ENCODE peak calls at places on chromosomes 16 and 17, in eight cellular contexts. H, N, D, L, J, C, Z and I are unnamed samples.

GRCh38 chr17:34434065-34434464 is 71.0 kb upstream of the CCL1 start:
- DNase-seq in D (no peak), C (no peak), H (no peak), J (no peak), Z (no peak), L (no peak), N (no peak), I (no peak)

GRCh38 chr16:4062212-4062802 is 53.9 kb downstream of the ADCY9 start:
- DNase-seq in L (no peak), H (no peak), D (no peak), J (no peak), Z (no peak), C (no peak), N (no peak), I (no peak)

GRCh38 chr17:13480877-13481276 is 120.9 kb downstream of the HS3ST3A1 start:
- DNase-seq in L (no peak), N (no peak), H (no peak), D (no peak), J (no peak), Z (no peak), C (no peak), I (no peak)

GRCh38 chr17:61454932-61455753 is 2.9 kb downstream of the TBX4 start:
- DNase-seq in L (no peak), H (no peak), C (no peak), N (no peak), D (no peak), Z (peak), J (no peak), I (no peak)

GRCh38 chr16:57732011-57732410 is 3.6 kb upstream of the KATNB1 start:
- DNase-seq in L (no peak), J (no peak), D (no peak), C (no peak), Z (no peak), H (no peak), N (no peak), I (no peak)

GRCh38 chr17:82940226-82941020 is 100.6 kb upstream of the ZNF750 start:
- DNase-seq in H (no peak), J (peak), N (peak), C (no peak), Z (no peak), L (no peak), D (no peak), I (no peak)

GRCh38 chr16:28587386-28587785 is 9.5 kb downstream of the SULT1A2 start:
- DNase-seq in L (no peak), N (no peak), H (no peak), Z (no peak), C (no peak), J (peak), D (no peak), I (no peak)

GRCh38 chr17:42744283-42744805 is 496 bp downstream of the EZH1 start:
- DNase-seq in J (peak), D (peak), Z (peak), L (no peak), H (peak), C (no peak), N (peak), I (no peak)

GRCh38 chr16:11586856-11587642 is at the start of gene LITAF:
- DNase-seq in L (no peak), C (no peak), H (peak), D (peak), Z (peak), N (peak), J (peak), I (no peak)

GRCh38 chr16:81996664-81997529 is 14.4 kb downstream of the SDR42E1 start:
- DNase-seq in N (no peak), Z (peak), H (no peak), D (no peak), J (no peak), C (no peak), L (peak), I (peak)

GRCh38 chr17:48596735-48597491 is 3.3 kb upstream of the HOXB5 start:
- DNase-seq in D (no peak), J (peak), N (no peak), Z (no peak), L (no peak), H (no peak), C (no peak), I (no peak)

GRCh38 chr17:10574324-10574723 is 24.9 kb upstream of the MYH2 start:
- DNase-seq in C (no peak), L (no peak), H (no peak), D (no peak), N (no peak), Z (no peak), J (no peak), I (no peak)

GRCh38 chr17:45223541-45224528 is 2.1 kb downstream of the FMNL1 start:
- DNase-seq in L (no peak), C (no peak), D (peak), J (no peak), H (no peak), N (peak), Z (no peak), I (no peak)

GRCh38 chr17:53032861-53033271 is 789.9 kb upstream of the KIF2B start:
- DNase-seq in D (no peak), L (peak), J (no peak), Z (no peak), C (no peak), N (no peak), H (no peak), I (no peak)

GRCh38 chr17:50364715-50365114 is 8.3 kb downstream of the MRPL27 start:
- DNase-seq in N (no peak), Z (no peak), J (no peak), C (no peak), L (no peak), H (no peak), D (no peak), I (no peak)

GRCh38 chr16:57358527-57359095 is at the start of gene CCL22:
- DNase-seq in D (no peak), Z (no peak), C (no peak), L (no peak), N (no peak), J (peak), H (no peak), I (no peak)

GRCh38 chr16:56852401-56852730 is 12.6 kb upstream of the SLC12A3 start:
- DNase-seq in C (no peak), H (no peak), N (peak), L (no peak), Z (no peak), J (no peak), D (no peak), I (no peak)

GRCh38 chr17:74211929-74212261 is 1.5 kb upstream of the TTYH2 start:
- DNase-seq in H (no peak), C (no peak), Z (no peak), N (no peak), J (no peak), D (no peak), L (no peak), I (no peak)

GRCh38 chr17:43717913-43718312 is 40.7 kb downstream of the SOST start:
- DNase-seq in H (no peak), C (no peak), D (no peak), L (no peak), Z (no peak), N (no peak), J (no peak), I (no peak)

GRCh38 chr17:45336390-45337182 is 19.8 kb upstream of the MAP3K14 start:
- DNase-seq in H (no peak), L (no peak), Z (no peak), J (no peak), D (no peak), N (no peak), C (no peak), I (no peak)

GRCh38 chr16:75461575-75461974 is 2.9 kb downstream of the TMEM170A start:
- DNase-seq in H (no peak), C (no peak), D (no peak), L (no peak), J (no peak), Z (no peak), N (no peak), I (no peak)

GRCh38 chr17:56603486-56604238 is 10.2 kb downstream of the NOG start:
- DNase-seq in J (no peak), H (no peak), D (no peak), Z (no peak), N (no peak), C (no peak), L (no peak), I (no peak)

GRCh38 chr16:27928542-27928941 is 135.0 kb downstream of the GSG1L start:
- DNase-seq in N (no peak), C (no peak), H (no peak), Z (no peak), L (no peak), J (no peak), D (no peak), I (no peak)

GRCh38 chr17:77719806-77720205 is 238.7 kb upstream of the TNRC6C start:
- DNase-seq in J (no peak), L (no peak), C (no peak), D (no peak), N (no peak), Z (peak), H (no peak), I (no peak)

GRCh38 chr17:55731586-55732250 is 9.1 kb upstream of the TMEM100 start:
- DNase-seq in Z (no peak), N (no peak), L (no peak), D (no peak), C (no peak), H (peak), J (peak), I (no peak)

GRCh38 chr17:61415374-61416210 is 15.9 kb downstream of the TBX2 start:
- DNase-seq in H (no peak), L (no peak), C (no peak), N (peak), J (no peak), Z (peak), D (no peak), I (no peak)

GRCh38 chr17:28499366-28499668 is 6.8 kb upstream of the FOXN1 start:
- DNase-seq in Z (no peak), C (no peak), H (no peak), J (no peak), L (no peak), D (no peak), N (no peak), I (no peak)

GRCh38 chr16:55955845-55956244 is 80.7 kb upstream of the CES5A start:
- DNase-seq in N (no peak), D (no peak), L (no peak), J (peak), Z (no peak), H (no peak), C (no peak), I (no peak)

GRCh38 chr17:58402679-58403078 is 14.7 kb downstream of the RNF43 start:
- DNase-seq in H (no peak), D (no peak), N (no peak), Z (no peak), L (no peak), C (no peak), J (no peak), I (peak)

GRCh38 chr17:66123163-66123562 is 68.8 kb downstream of the CEP112 start:
- DNase-seq in N (no peak), Z (no peak), J (no peak), L (no peak), C (no peak), H (no peak), D (no peak), I (no peak)

GRCh38 chr17:7486181-7486580 is 2.0 kb downstream of the POLR2A start:
- DNase-seq in N (no peak), C (no peak), D (no peak), J (no peak), L (peak), H (no peak), Z (no peak), I (no peak)

GRCh38 chr17:56939869-56940484 is 20.9 kb downstream of the COIL start:
- DNase-seq in N (no peak), J (no peak), H (no peak), L (peak), Z (no peak), C (no peak), D (no peak), I (no peak)

GRCh38 chr16:88805887-88806393 is 2.4 kb downstream of the CDT1 start:
- DNase-seq in D (no peak), C (no peak), L (no peak), N (no peak), Z (no peak), H (no peak), J (peak), I (no peak)
- H3K27ac ChIP-seq in D (no peak), C (no peak), L (no peak), N (no peak), Z (no peak), H (no peak), J (no peak), I (no peak)

DNA sequence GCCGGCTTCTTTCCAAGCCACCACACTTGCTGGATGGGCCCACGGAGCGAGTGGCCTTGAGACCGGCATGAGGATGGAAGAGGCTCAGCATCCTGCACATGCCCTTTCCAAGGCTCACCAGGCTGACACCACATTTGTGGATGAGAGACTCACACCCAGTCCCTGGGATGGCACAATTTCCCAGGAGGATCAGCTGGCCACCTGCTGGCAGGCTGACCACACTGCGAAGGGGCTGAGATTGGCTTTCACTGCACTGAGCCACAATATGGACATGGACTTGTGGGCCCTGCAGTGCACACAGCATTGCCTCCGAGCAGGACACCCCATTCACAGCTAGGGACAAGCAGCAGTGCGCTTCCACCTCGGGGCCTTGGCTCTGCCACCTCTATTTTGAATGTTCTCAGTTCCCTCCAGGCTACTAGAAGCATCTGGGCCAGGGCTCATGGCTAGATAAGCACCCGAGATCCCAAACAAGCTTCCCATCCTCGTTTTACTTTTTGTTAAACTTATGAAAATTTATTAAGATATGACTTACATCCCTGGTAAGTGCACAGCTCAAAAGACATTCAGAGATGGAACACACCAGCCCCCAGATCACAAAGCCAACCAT is 25.3 kb upstream of the KSR1 start:
- DNase-seq in H (no peak), J (no peak), L (peak), Z (peak), N (no peak), D (no peak), C (no peak), I (peak)
- H3K27ac ChIP-seq in H (no peak), J (no peak), L (no peak), Z (no peak), N (no peak), D (no peak), C (no peak), I (no peak)

DNA sequence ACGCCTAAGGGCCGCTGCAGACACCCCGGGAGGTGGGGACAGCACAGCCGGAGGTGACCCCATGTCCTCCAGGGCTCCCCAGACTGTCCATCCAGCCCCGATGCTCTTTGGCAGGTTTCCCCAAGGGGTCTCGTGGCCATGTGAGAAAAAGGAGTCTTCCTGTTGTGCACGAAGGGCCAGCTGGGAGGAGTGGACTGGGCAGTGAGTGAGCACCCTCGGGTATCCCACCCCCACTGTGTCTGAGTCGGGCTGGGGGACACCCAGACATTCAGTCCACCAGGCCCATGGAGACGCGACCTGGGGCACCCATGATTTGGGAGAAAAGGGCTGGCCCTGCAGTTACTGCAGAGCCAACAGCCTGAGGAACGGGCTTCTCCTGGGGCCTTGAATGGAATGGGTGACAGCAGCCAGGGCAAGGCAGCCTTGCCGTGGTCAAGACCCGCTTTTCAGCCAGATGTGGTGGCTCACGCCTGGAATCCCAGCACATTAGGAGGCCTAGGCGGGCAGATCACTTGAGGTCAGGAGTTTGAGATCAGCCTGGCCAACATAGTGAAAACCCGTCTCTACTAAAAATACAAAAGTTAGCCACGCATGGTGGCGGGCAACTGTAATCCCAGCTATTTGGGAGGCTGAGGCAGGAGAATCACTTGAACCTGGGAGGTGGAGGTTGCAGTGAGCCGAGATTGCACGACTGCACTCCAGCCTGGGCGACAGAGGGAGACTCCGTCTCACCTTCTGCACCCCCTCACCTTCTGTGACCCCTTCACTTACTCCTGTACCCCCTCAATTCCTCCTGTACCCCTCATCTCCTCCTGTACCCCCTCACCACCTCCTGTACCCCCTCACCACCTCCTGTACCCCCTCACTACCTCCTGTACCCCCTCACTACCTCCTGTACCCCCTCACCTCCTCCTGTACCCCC is 24.1 kb upstream of the CAPN15 start:
- DNase-seq in H (no peak), Z (no peak), C (no peak), N (peak), L (no peak), J (no peak), D (no peak), I (no peak)
- H3K27ac ChIP-seq in H (no peak), Z (no peak), C (no peak), N (no peak), L (no peak), J (peak), D (no peak), I (no peak)

DNA sequence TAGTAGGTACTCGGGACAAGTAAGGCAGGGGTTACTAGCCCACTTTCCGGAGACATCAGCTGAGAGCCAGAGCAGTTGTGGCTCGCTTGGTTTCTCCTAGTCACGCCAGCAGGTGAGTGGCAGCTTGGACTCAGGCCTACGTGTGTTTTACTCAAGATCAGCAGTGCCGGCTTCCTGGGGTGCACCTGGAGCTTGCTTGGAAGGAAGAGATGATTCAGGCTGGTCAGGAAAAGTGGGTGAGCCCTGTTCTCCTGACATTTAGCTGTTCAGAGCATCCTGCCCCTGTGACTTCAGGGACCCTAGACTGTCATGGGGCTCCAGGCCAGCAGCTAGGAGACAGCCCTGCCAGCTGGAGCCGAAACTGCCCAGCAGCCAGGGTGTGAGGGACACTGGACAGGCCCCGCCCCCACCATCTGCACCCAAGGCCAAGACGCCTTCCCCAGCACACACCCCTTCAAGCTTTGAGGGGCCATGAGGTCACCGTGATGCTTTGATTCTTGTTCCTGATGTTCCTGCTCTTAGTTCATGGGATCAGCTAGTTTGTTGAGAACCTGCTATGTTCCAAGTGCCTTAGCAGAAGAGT is 238.0 kb upstream of the CIBAR2 start:
- DNase-seq in N (no peak), H (no peak), D (no peak), J (no peak), L (no peak), Z (no peak), C (no peak), I (no peak)
- H3K27ac ChIP-seq in N (peak), H (no peak), D (no peak), J (no peak), L (no peak), Z (peak), C (peak), I (no peak)

GRCh38 chr16:85915125-85915845 is 16.3 kb downstream of the IRF8 start:
- DNase-seq in Z (no peak), D (no peak), J (peak), N (no peak), H (no peak), L (no peak), C (no peak), I (no peak)

GRCh38 chr16:85914423-85914794 is 15.4 kb downstream of the IRF8 start:
- DNase-seq in C (no peak), J (peak), D (no peak), H (no peak), L (no peak), N (no peak), Z (no peak), I (no peak)

GRCh38 chr16:85912271-85912974 is 13.5 kb downstream of the IRF8 start:
- DNase-seq in C (no peak), H (peak), L (no peak), N (no peak), Z (no peak), J (peak), D (no peak), I (peak)

GRCh38 chr16:85913141-85913601 is 14.2 kb downstream of the IRF8 start:
- DNase-seq in J (peak), H (no peak), C (no peak), D (no peak), L (no peak), N (no peak), Z (no peak), I (no peak)

DNA sequence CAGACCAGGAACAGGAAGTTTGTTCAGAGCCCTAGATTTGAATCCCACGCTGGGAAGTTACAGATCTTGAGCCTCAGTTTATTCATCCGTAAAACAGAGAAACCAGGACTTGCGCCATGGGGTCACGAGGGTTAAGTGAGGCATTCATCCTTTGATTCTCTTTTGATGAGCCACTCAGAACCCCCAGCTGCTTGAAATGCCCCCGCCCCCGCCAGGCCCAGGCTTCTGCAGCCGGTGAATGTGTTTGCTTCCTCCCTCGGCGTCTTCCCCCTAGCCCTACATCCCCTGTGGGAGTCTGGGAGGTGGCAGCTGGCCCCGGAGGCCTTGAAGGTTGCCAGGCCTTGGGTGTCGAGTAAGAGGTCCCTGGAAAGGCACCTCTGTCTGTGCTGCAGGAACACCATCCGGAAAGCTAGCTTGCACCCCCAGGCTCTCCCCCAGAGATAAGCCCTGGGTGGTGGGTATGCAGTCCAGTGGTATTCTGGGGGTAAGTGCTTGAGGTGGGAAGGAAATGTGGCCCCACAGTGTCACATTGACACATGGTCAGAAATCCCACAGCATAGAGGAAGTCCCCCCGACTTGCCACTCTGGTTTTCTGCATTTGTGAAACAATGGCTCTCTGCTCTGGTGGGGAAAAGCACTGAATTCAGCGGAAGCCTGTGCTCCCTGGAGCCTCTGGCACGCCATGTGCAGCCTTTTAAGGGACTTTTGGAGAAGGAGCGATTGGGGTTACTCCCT is 14.9 kb downstream of the IRF8 start:
- DNase-seq in C (no peak), J (peak), N (no peak), L (no peak), D (no peak), H (no peak), Z (no peak), I (no peak)
- H3K27ac ChIP-seq in C (no peak), J (no peak), N (no peak), L (no peak), D (no peak), H (no peak), Z (no peak), I (no peak)